ENCODE peak calls at places on chromosomes 16 and 17, in six cellular contexts. T is GM12878, X is H1, A is Panc1, Y is HL-60, F is transverse colon. Q is an unnamed sample.
A peak's percentile ranks its signal among the peaks of the same experiment; 100 is the strongest.

GRCh38 chr16:16917201-16917600 is 538.3 kb downstream of the NPIPA7 start:
- DNase-seq in T (no peak), X (no peak), A (no peak), Y (no peak), F (no peak), Q (no peak)

GRCh38 chr16:29700253-29700987 is 21.4 kb downstream of the QPRT start:
- DNase-seq in T (no peak), X (peak; percentile 84), A (peak; percentile 75), Y (peak; percentile 50), F (peak; percentile 86), Q (peak; percentile 85)

GRCh38 chr17:63740464-63741181 is 976 bp downstream of the STRADA start:
- DNase-seq in T (no peak), X (no peak), A (no peak), Y (no peak), F (no peak), Q (no peak)

GRCh38 chr16:15913046-15913698 is 24.8 kb upstream of the CEP20 start:
- DNase-seq in T (no peak), X (no peak), A (no peak), Y (no peak), F (no peak), Q (no peak)

GRCh38 chr16:84463221-84463620 is 41.2 kb downstream of the MEAK7 start:
- DNase-seq in T (no peak), X (no peak), A (no peak), Y (no peak), F (no peak), Q (no peak)

GRCh38 chr17:40097931-40098845 is 2.2 kb downstream of the NR1D1 start:
- DNase-seq in T (no peak), X (no peak), A (no peak), Y (peak; percentile 84), F (peak; percentile 90), Q (peak; percentile 95)

GRCh38 chr17:54891176-54891821 is 9.4 kb upstream of the TOM1L1 start:
- DNase-seq in T (no peak), X (peak; percentile 52), A (no peak), Y (peak; percentile 5), F (no peak), Q (no peak)

GRCh38 chr17:47692895-47693666 is 880 bp upstream of the TBKBP1 start:
- DNase-seq in T (no peak), X (no peak), A (no peak), Y (no peak), F (no peak), Q (no peak)

GRCh38 chr17:43467981-43468541 is 15.7 kb upstream of the DHX8 start:
- DNase-seq in T (no peak), X (no peak), A (no peak), Y (no peak), F (no peak), Q (no peak)

GRCh38 chr17:19502517-19502916 is 31.1 kb upstream of the SLC47A1 start:
- DNase-seq in T (no peak), X (no peak), A (no peak), Y (no peak), F (no peak), Q (no peak)

GRCh38 chr17:65742433-65743312 is 181.2 kb upstream of the AXIN2 start:
- DNase-seq in T (no peak), X (no peak), A (no peak), Y (no peak), F (no peak), Q (no peak)

GRCh38 chr16:3188925-3189825 is 1.2 kb downstream of the OR1F1 start:
- DNase-seq in T (no peak), X (peak; percentile 96), A (peak; percentile 78), Y (no peak), F (no peak), Q (no peak)

GRCh38 chr17:61254894-61255293 is 144.7 kb upstream of the TBX2 start:
- DNase-seq in T (no peak), X (no peak), A (no peak), Y (no peak), F (no peak), Q (no peak)

GRCh38 chr16:442976-443375 is 17.5 kb downstream of the RAB11FIP3 start:
- DNase-seq in T (no peak), X (no peak), A (no peak), Y (no peak), F (no peak), Q (no peak)

GRCh38 chr16:50371936-50372595 is 3.3 kb upstream of the BRD7 start:
- DNase-seq in T (no peak), X (no peak), A (no peak), Y (no peak), F (no peak), Q (no peak)

GRCh38 chr17:73194514-73195222 is 1.8 kb downstream of the COG1 start:
- DNase-seq in T (no peak), X (no peak), A (no peak), Y (no peak), F (no peak), Q (no peak)

GRCh38 chr17:64448665-64449512 is at the start of gene MILR1:
- DNase-seq in T (peak; percentile 77), X (no peak), A (no peak), Y (peak; percentile 99), F (peak; percentile 24), Q (no peak)

GRCh38 chr16:22641030-22641671 is 130.5 kb downstream of the NPIPB5 start:
- DNase-seq in T (no peak), X (peak; percentile 69), A (no peak), Y (no peak), F (no peak), Q (no peak)

GRCh38 chr16:76335187-76335974 is 58.2 kb downstream of the CNTNAP4 start:
- DNase-seq in T (no peak), X (no peak), A (no peak), Y (no peak), F (no peak), Q (no peak)

GRCh38 chr17:76529643-76530488 is 7.6 kb downstream of the CYGB start:
- DNase-seq in T (no peak), X (peak; percentile 57), A (no peak), Y (no peak), F (peak; percentile 72), Q (peak; percentile 89)

GRCh38 chr17:29569245-29569950 is 897 bp downstream of the TP53I13 start:
- DNase-seq in T (no peak), X (no peak), A (no peak), Y (no peak), F (no peak), Q (no peak)

GRCh38 chr16:24541534-24541933 is 2.2 kb downstream of the RBBP6 start:
- DNase-seq in T (no peak), X (no peak), A (no peak), Y (no peak), F (no peak), Q (no peak)

GRCh38 chr17:82985973-82986372 is 93.4 kb upstream of the METRNL start:
- DNase-seq in T (no peak), X (no peak), A (no peak), Y (no peak), F (peak; percentile 47), Q (peak; percentile 41)

GRCh38 chr16:29029168-29029994 is 44.5 kb downstream of the LAT start:
- DNase-seq in T (no peak), X (peak; percentile 58), A (no peak), Y (peak; percentile 55), F (no peak), Q (no peak)

GRCh38 chr16:76292218-76292617 is 15.0 kb downstream of the CNTNAP4 start:
- DNase-seq in T (no peak), X (no peak), A (no peak), Y (no peak), F (no peak), Q (no peak)

GRCh38 chr16:55643161-55643970 is 12.4 kb upstream of the SLC6A2 start:
- DNase-seq in T (no peak), X (no peak), A (no peak), Y (no peak), F (peak; percentile 10), Q (peak; percentile 38)

GRCh38 chr16:11674818-11675560 is 6.7 kb downstream of the SNN start:
- DNase-seq in T (no peak), X (no peak), A (no peak), Y (no peak), F (no peak), Q (peak; percentile 58)

DNA sequence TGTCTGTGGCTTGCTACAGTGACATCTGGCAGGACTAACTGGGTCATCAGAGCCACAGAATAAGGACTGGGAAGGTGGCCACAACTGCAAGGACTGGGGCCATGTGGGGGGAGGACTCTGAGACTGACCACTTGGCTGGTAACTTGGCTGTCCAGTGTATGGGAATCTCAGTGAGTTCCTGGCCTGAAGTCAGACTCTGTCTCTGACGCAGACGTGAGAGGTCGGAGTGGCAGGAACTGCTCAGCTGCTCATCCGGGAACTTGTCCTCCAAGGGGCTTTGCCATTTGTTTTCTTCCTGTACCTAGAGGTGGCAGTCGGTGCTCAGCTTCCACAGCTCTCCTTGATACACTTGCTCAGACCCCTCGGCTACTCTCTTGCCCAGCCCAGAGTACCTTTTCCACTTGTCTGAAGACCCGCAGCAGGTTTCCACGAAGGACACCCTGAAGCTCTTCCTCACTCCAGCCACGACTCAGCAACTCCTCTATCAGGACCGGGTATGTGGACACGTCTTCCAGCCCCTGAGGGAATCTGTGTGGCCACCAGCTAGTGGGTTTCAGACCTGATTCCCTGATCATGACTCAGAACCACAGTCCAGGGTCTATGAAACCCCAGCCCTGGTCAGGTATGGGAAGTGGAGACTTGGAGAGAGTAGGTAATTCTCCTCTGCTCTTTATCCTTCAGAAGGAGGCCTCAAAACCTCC is 7.3 kb upstream of the DPEP3 start:
- DNase-seq in T (no peak), X (no peak), A (no peak), Y (no peak), F (no peak), Q (no peak)
- H3K27ac ChIP-seq in T (no peak overlapping the region), X (no peak overlapping the region), A (no peak overlapping the region), Y (no peak overlapping the region), F (no peak overlapping the region), Q (peak overlapping the region; percentile 61)

GRCh38 chr16:31875112-31875803 is 1.7 kb downstream of the ZNF267 start:
- DNase-seq in T (no peak), X (no peak), A (no peak), Y (no peak), F (no peak), Q (no peak)
- TF ChIP-seq POLR2AphosphoS5 in T (peak; percentile 73), X (no peak), A (no peak), Y (no peak), F (no peak), Q (no peak)

DNA sequence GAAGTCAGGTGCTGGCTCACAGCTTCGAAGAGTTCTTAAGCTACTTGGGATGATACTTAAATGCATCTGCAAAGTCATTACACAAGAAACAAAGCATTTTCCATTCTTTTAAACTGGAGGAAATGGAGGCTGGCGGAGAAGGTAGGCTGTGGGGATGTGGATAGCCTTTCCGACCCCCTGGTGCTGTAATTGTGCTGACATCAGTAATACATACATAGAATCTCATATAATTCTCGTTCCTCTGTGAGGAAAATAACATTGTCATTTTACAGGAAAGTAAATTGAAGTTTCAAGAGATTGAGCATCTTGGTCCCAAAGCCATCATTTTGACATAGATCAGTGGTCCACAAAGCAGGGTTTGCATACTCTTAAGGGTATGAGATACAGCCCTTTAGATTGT is 39.5 kb downstream of the UTP18 start:
- DNase-seq in T (no peak), X (no peak), A (no peak), Y (no peak), F (no peak), Q (no peak)
- TF ChIP-seq CTCF in T (no peak), X (no peak), A (no peak), Y (no peak), F (no peak), Q (no peak)

DNA sequence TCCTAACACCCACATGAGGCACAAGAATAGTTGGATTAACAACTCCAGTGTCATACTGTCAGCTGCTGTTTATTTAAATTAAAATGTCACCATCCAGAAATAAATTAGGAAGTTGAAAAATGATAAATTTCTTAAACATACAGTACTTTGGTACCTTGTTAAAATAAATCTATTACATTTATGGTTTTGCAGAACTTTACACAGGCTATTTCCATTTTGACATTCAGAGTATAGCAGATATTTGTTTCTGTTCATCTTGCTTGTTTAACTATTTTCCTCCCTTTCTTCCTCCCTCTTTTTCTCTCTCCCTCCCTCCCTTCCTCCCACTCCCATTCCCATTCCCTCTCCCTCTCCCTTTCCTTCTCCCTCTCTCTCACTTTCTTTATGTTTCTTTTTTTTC is 310.1 kb downstream of the CDH8 start:
- DNase-seq in T (no peak), X (no peak), A (no peak), Y (no peak), F (no peak), Q (no peak)
- H3K27ac ChIP-seq in T (no peak overlapping the region), X (no peak overlapping the region), A (no peak overlapping the region), Y (no peak overlapping the region), F (no peak overlapping the region), Q (no peak overlapping the region)